ENCODE peak calls at places on chromosomes 2 and 18, in six cellular contexts. I is K562, A is H1, C is HepG2, F is GM12878, Z is GM12892. V is an unnamed sample.

GRCh38 chr2:9769171-9770005 is 73.9 kb upstream of the TAF1B start:
- DNase-seq in I (peak), A (no peak), C (no peak), F (no peak), Z (peak), V (peak)

GRCh38 chr18:31498450-31499156 is 626 bp downstream of the DSG2 start:
- DNase-seq in I (peak), A (no peak), C (no peak), F (no peak), Z (no peak), V (no peak)

GRCh38 chr2:98505991-98506664 is 61.5 kb downstream of the INPP4A start:
- DNase-seq in I (no peak), A (no peak), C (no peak), F (no peak), Z (no peak), V (no peak)

GRCh38 chr2:503288-503999 is 173.8 kb downstream of the TMEM18 start:
- DNase-seq in I (no peak), A (no peak), C (no peak), F (no peak), Z (no peak), V (no peak)

GRCh38 chr2:145027073-145027459 is 507.1 kb upstream of the ZEB2 start:
- DNase-seq in I (no peak), A (no peak), C (no peak), F (no peak), Z (no peak), V (no peak)

GRCh38 chr2:43461461-43462073 is 134.3 kb downstream of the THADA start:
- DNase-seq in I (no peak), A (no peak), C (no peak), F (peak), Z (peak), V (peak)

GRCh38 chr18:63366991-63367240 is at the start of gene KDSR:
- DNase-seq in I (no peak), A (no peak), C (no peak), F (no peak), Z (no peak), V (no peak)

GRCh38 chr2:179332903-179333302 is 68.3 kb upstream of the SESTD1 start:
- DNase-seq in I (no peak), A (no peak), C (peak), F (no peak), Z (no peak), V (no peak)

GRCh38 chr2:238478216-238478615 is 51.5 kb downstream of the ASB1 start:
- DNase-seq in I (no peak), A (no peak), C (no peak), F (no peak), Z (no peak), V (no peak)

GRCh38 chr18:10927290-10927979 is 221.9 kb downstream of the PIEZO2 start:
- DNase-seq in I (no peak), A (no peak), C (no peak), F (no peak), Z (no peak), V (no peak)

GRCh38 chr2:49043405-49043982 is 110.8 kb downstream of the FSHR start:
- DNase-seq in I (no peak), A (no peak), C (no peak), F (no peak), Z (no peak), V (no peak)

GRCh38 chr2:207304798-207305197 is 139.1 kb upstream of the KLF7 start:
- DNase-seq in I (no peak), A (no peak), C (no peak), F (no peak), Z (no peak), V (no peak)

GRCh38 chr2:153872311-153873061 is 764 bp downstream of the GALNT13 start:
- DNase-seq in I (no peak), A (no peak), C (no peak), F (no peak), Z (no peak), V (no peak)

GRCh38 chr18:44513233-44513632 is 167.5 kb upstream of the SETBP1 start:
- DNase-seq in I (no peak), A (no peak), C (no peak), F (no peak), Z (no peak), V (no peak)

GRCh38 chr18:76376668-76377358 is 118.2 kb downstream of the ZNF516 start:
- DNase-seq in I (peak), A (no peak), C (no peak), F (no peak), Z (no peak), V (no peak)

GRCh38 chr2:60818272-60818671 is 62.2 kb downstream of the PAPOLG start:
- DNase-seq in I (peak), A (no peak), C (peak), F (no peak), Z (no peak), V (no peak)

GRCh38 chr2:122041455-122041854 is 286.0 kb downstream of the TSN start:
- DNase-seq in I (no peak), A (no peak), C (no peak), F (no peak), Z (no peak), V (no peak)

GRCh38 chr18:67864677-67865340 is 348.3 kb upstream of the DSEL start:
- DNase-seq in I (no peak), A (no peak), C (no peak), F (no peak), Z (no peak), V (no peak)

GRCh38 chr2:54308186-54308585 is 52.2 kb upstream of the TSPYL6 start:
- DNase-seq in I (no peak), A (no peak), C (no peak), F (no peak), Z (no peak), V (no peak)

GRCh38 chr2:198055726-198056125 is 251.3 kb downstream of the PLCL1 start:
- DNase-seq in I (no peak), A (no peak), C (no peak), F (no peak), Z (no peak), V (no peak)

GRCh38 chr2:96852667-96853066 is 5.1 kb downstream of the ANKRD39 start:
- DNase-seq in I (no peak), A (no peak), C (no peak), F (no peak), Z (no peak), V (no peak)

GRCh38 chr2:241211276-241211675 is 22.8 kb downstream of the ANO7 start:
- DNase-seq in I (no peak), A (no peak), C (no peak), F (no peak), Z (no peak), V (no peak)

GRCh38 chr2:242075163-242075562 is 205.6 kb downstream of the RTP5 start:
- DNase-seq in I (no peak), A (no peak), C (no peak), F (no peak), Z (no peak), V (no peak)

GRCh38 chr2:10278029-10278762 is 24.5 kb upstream of the HPCAL1 start:
- DNase-seq in I (peak), A (no peak), C (peak), F (no peak), Z (no peak), V (no peak)

GRCh38 chr2:10188211-10188610 is 65.7 kb downstream of the RRM2 start:
- DNase-seq in I (peak), A (no peak), C (peak), F (no peak), Z (no peak), V (no peak)

GRCh38 chr2:237868631-237869356 is 9.4 kb downstream of the RAMP1 start:
- DNase-seq in I (no peak), A (no peak), C (no peak), F (no peak), Z (no peak), V (no peak)

GRCh38 chr2:223815884-223816570 is 21.4 kb downstream of the AP1S3 start:
- DNase-seq in I (no peak), A (no peak), C (no peak), F (no peak), Z (no peak), V (no peak)

GRCh38 chr2:164514491-164514890 is 106.8 kb downstream of the GRB14 start:
- DNase-seq in I (no peak), A (no peak), C (peak), F (no peak), Z (no peak), V (no peak)

GRCh38 chr2:43538034-43538670 is 57.7 kb downstream of the THADA start:
- DNase-seq in I (no peak), A (no peak), C (no peak), F (no peak), Z (no peak), V (no peak)

GRCh38 chr2:180907731-180908130 is 72.7 kb upstream of the UBE2E3 start:
- DNase-seq in I (no peak), A (no peak), C (no peak), F (no peak), Z (no peak), V (no peak)

GRCh38 chr2:127624321-127625145 is 21.4 kb upstream of the GPR17 start:
- DNase-seq in I (no peak), A (no peak), C (no peak), F (no peak), Z (no peak), V (no peak)

GRCh38 chr2:128732976-128733431 is 414.3 kb upstream of the HS6ST1 start:
- DNase-seq in I (no peak), A (no peak), C (no peak), F (no peak), Z (no peak), V (no peak)

GRCh38 chr18:44786697-44787096 is 106.0 kb downstream of the SETBP1 start:
- DNase-seq in I (no peak), A (no peak), C (no peak), F (no peak), Z (peak), V (peak)

GRCh38 chr18:42287047-42287446 is 332.0 kb downstream of the PIK3C3 start:
- DNase-seq in I (no peak), A (no peak), C (no peak), F (no peak), Z (no peak), V (no peak)

GRCh38 chr18:3044931-3045698 is 32.2 kb upstream of the LPIN2 start:
- DNase-seq in I (no peak), A (no peak), C (peak), F (no peak), Z (no peak), V (no peak)

GRCh38 chr2:185738679-185739472 is at the start of gene FSIP2:
- DNase-seq in I (peak), A (peak), C (peak), F (no peak), Z (peak), V (peak)

GRCh38 chr2:71851094-71851755 is 296.4 kb downstream of the CYP26B1 start:
- DNase-seq in I (no peak), A (no peak), C (no peak), F (no peak), Z (no peak), V (no peak)

GRCh38 chr2:113258748-113259147 is 20.0 kb downstream of the PAX8 start:
- DNase-seq in I (no peak), A (no peak), C (no peak), F (no peak), Z (no peak), V (no peak)

GRCh38 chr2:224173882-224174415 is 134.9 kb upstream of the SERPINE2 start:
- DNase-seq in I (no peak), A (no peak), C (no peak), F (no peak), Z (no peak), V (no peak)

GRCh38 chr18:9017900-9018217 is 84.6 kb upstream of the NDUFV2 start:
- DNase-seq in I (no peak), A (no peak), C (no peak), F (no peak), Z (no peak), V (no peak)

DNA sequence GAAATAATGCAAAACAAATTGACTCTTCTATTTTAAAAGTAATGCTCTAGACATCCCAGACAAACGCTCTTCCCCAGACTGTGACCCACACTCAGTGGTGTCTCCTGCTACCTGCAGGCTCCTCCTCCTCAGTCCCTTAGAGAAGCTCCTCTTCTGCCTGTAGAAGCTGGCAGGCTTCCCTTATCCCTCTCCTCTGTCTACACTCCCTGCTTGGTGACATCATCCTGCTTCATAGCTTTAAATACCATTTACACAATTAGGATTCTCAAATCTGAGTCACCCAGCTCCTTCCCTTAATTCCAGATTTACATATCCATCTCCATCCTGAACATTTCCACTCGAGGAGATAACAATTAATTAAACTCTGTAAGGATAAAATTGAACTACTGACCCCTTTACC is 167.9 kb downstream of the FBXO15 start:
- DNase-seq in I (no peak), A (no peak), C (no peak), F (no peak), Z (no peak), V (no peak)
- TF ChIP-seq TAF1 in I (no peak), A (no peak), C (no peak), F (no peak), Z (no peak), V (no peak)

GRCh38 chr2:201780674-201781582 is at the start of gene ALS2:
- DNase-seq in I (peak), A (peak), C (peak), F (peak), Z (peak), V (peak)
- TF ChIP-seq POLR2A in I (peak), A (peak), C (peak), F (peak), Z (peak), V (peak)

DNA sequence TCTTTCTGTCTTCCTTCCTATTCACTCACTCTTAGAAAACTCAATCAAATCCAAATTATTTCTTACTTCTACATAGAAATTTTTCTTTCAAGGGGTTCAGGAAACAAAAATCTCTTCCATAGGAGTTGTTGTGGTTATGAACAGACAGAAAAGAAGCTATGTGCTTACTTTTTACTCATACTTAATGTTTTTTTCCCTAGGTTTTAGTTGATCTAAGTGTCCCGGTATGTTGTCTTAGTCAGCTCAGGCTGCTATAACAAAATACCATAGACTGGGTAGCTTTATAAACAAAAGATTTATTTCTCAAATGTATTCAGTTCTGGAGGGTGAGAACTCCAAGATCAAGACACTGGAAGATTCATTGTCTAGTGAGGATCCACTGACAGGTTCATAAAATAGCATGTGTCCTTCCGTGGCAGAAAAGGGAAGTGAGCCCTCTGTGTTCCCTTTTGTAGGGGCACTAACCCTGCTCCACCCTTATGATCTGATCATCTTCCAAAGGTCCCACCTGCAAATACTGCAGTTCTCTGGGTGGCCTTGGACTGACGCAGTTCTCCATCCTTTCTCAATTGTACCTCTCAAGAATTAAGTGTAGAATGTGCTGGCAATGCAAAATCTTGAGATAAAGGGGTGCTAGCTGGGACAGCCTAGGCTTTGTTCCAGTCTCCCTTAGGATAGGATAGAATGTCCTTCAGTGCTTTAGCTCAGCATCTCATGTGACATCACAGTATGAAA is 14.4 kb upstream of the VRK2 start:
- DNase-seq in I (no peak), A (no peak), C (no peak), F (no peak), Z (no peak), V (no peak)
- TF ChIP-seq TAF1 in I (no peak), A (no peak), C (no peak), F (no peak), Z (no peak), V (no peak)

GRCh38 chr18:79951545-79952456 is at the start of gene SLC66A2:
- DNase-seq in I (peak), A (no peak), C (peak), F (no peak), Z (peak), V (peak)
- TF ChIP-seq POLR2A in I (peak), A (no peak), C (no peak), F (peak), Z (peak), V (no peak)

GRCh38 chr2:40348665-40349064 is 103.2 kb downstream of the SLC8A1 start:
- DNase-seq in I (no peak), A (no peak), C (no peak), F (no peak), Z (no peak), V (no peak)
- TF ChIP-seq TAF1 in I (no peak), A (no peak), C (no peak), F (no peak), Z (no peak), V (no peak)

DNA sequence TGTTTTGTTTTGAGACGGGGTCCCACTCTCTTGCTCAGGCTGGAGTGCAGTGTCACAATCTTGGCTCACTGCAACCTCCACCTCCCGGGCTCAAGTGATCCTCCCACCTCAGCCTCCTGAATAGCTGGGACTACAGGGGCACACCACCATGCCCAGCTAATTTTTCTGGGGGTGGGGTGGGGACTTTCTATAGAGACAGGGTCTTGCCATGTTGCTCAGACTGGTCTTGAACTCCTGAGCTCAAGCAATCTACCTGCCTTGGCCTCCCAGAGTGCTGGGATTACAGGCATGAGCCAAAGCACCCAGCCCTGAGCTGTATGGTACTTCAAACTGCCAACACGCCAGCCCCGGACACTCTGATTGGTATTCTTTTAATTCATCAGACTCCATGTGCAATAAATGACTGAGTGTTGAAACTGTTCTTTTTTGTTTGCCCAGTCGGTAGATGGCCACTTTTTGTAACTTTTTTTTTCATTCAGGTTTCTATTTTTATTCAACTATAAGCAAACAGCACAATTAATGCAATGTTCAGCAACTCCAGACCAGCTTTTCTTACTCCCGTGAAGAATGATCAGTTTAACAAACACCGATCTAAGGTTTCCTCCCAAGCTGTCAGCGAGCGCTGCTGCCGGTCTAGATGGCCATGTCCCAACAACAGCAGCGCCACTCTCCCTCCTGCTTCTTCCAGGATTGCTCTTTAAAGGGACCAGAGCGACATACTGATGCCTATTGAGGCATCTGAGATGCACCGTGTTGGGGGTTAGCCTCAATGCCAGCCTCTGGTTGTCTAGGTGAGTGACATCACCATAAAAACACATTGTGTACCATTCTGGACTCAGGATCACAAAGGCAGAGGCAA is 12.5 kb upstream of the TGOLN2 start:
- DNase-seq in I (no peak), A (no peak), C (no peak), F (no peak), Z (no peak), V (no peak)
- TF ChIP-seq POLR2A in I (no peak), A (no peak), C (no peak), F (no peak), Z (no peak), V (no peak)

V was measured in GM12891.